ENCODE peak calls at places on chromosomes 2 and 18, in ten cellular contexts. T is endodermal cell, D is body of pancreas, B is A549, O is ovary, K is pancreas, W is uterus, U is left ventricle myocardium inferior, P is vagina, F is mammary epithelial cell. G is an unnamed sample. For H3K4me1, the result is how much of the 10 kb centered on the place peaks cover.

GRCh38 chr2:174176898-174177297 is 71.4 kb downstream of the OLA1 start:
- DNase-seq in T (no peak), D (no peak), B (no peak), O (no peak), K (no peak), W (no peak), U (no peak), P (no peak), F (peak), G (no peak)

GRCh38 chr2:234905547-234906260 is 46.1 kb upstream of the SH3BP4 start:
- DNase-seq in T (no peak), D (no peak), B (no peak), O (peak), K (no peak), W (no peak), U (no peak), P (no peak), F (no peak), G (no peak)

GRCh38 chr18:12462242-12462641 is 54.5 kb downstream of the PRELID3A start:
- DNase-seq in T (no peak), D (no peak), B (no peak), O (no peak), K (no peak), W (no peak), U (no peak), P (no peak), F (no peak), G (no peak)

GRCh38 chr2:25230128-25230527 is 61.7 kb upstream of the POMC start:
- DNase-seq in T (no peak), D (peak), B (no peak), O (peak), K (no peak), W (no peak), U (no peak), P (no peak), F (no peak), G (no peak)

GRCh38 chr18:52636536-52636935 is 296.5 kb downstream of the DCC start:
- DNase-seq in T (peak), D (no peak), B (peak), O (no peak), K (no peak), W (no peak), U (no peak), P (no peak), F (no peak), G (no peak)

GRCh38 chr18:50986360-50987087 is 18.7 kb downstream of the ELAC1 start:
- DNase-seq in T (no peak), D (no peak), B (no peak), O (no peak), K (no peak), W (no peak), U (no peak), P (no peak), F (no peak), G (no peak)

GRCh38 chr2:26409785-26410184 is 8.1 kb downstream of the DRC1 start:
- DNase-seq in T (no peak), D (no peak), B (no peak), O (no peak), K (no peak), W (no peak), U (no peak), P (no peak), F (no peak), G (no peak)

GRCh38 chr2:85613717-85614515 is 2.0 kb upstream of the C2orf68 start:
- DNase-seq in T (no peak), D (no peak), B (no peak), O (no peak), K (no peak), W (no peak), U (no peak), P (no peak), F (no peak), G (no peak)

GRCh38 chr2:86053166-86053565 is 52.5 kb downstream of the POLR1A start:
- DNase-seq in T (no peak), D (no peak), B (no peak), O (no peak), K (no peak), W (no peak), U (no peak), P (no peak), F (no peak), G (no peak)

GRCh38 chr2:100142393-100142792 is at the start of gene AFF3:
- DNase-seq in T (no peak), D (no peak), B (no peak), O (no peak), K (no peak), W (no peak), U (no peak), P (no peak), F (no peak), G (no peak)

GRCh38 chr2:29519996-29520395 is 401.4 kb downstream of the ALK start:
- DNase-seq in T (no peak), D (no peak), B (no peak), O (no peak), K (no peak), W (no peak), U (no peak), P (no peak), F (peak), G (no peak)

GRCh38 chr2:136376211-136376610 is 258.3 kb upstream of the CXCR4 start:
- DNase-seq in T (no peak), D (peak), B (no peak), O (no peak), K (peak), W (no peak), U (no peak), P (no peak), F (no peak), G (no peak)

GRCh38 chr2:152635635-152636298 is 81.5 kb downstream of the PRPF40A start:
- DNase-seq in T (peak), D (peak), B (peak), O (peak), K (peak), W (peak), U (peak), P (no peak), F (peak), G (peak)

GRCh38 chr2:73855526-73855925 is 26.8 kb downstream of the STAMBP start:
- DNase-seq in T (no peak), D (no peak), B (no peak), O (no peak), K (no peak), W (no peak), U (no peak), P (no peak), F (no peak), G (no peak)

GRCh38 chr18:2794159-2794558 is 52.6 kb upstream of the EMILIN2 start:
- DNase-seq in T (no peak), D (no peak), B (no peak), O (no peak), K (no peak), W (no peak), U (no peak), P (no peak), F (no peak), G (no peak)

DNA sequence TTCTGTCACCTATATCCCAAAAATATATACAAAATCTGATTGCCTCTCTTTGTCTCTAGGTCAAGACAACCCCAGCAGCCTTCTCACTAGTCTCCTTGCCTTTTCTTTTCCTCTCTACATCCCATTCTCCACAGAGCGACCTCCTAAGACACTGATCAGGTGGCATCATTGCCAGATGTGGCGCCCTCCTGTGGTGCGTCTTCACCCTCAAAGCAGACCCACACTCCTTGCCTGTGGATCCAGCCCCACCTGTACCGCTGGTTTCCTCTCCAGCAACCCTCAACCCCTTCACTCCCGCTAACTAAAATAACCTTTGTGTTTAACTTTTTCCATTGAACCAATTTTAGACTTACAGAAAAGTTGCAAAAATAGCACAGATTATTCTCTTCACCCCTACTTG is 273.3 kb downstream of the GLI2 start:
- DNase-seq in T (peak), D (no peak), B (peak), O (no peak), K (no peak), W (no peak), U (no peak), P (no peak), F (no peak), G (no peak)
- TF ChIP-seq CTCF in T (peak), D (no peak), B (peak), O (no peak), K (no peak), W (no peak), U (no peak), P (no peak), F (peak), G (peak)

DNA sequence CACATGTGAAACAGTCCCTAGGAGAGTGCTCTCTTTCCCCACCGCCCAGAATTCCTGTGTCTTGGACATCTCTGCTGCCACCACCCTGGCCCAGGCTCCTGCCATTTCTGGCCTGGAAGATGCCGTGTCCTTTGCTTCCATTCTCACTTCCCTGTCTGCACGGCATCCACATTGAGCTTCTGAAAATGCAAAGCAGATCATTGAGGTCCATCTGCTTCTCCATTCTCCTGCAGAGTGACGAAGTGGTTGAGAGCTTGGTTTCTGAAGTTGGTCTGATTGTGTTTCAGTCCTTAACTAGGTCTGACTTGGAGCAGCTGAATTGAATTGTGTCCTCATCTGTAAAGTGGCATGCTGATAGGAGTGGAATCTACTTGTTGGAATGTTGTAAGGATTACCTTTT is 98.7 kb upstream of the MGAT5 start:
- DNase-seq in T (no peak), D (no peak), B (no peak), O (no peak), K (no peak), W (no peak), U (no peak), P (no peak), F (no peak), G (no peak)
- H3K4me1 ChIP-seq in T (under half), D (under half), B (under half), O (under half), K (under half), W (under half), U (half or more), P (under half), F (under half), G (under half)

GRCh38 chr18:62716679-62717058 is 1.3 kb downstream of the PHLPP1 start:
- DNase-seq in T (no peak), D (peak), B (peak), O (peak), K (peak), W (peak), U (peak), P (no peak), F (peak), G (peak)

GRCh38 chr18:62718268-62718800 is 3.0 kb downstream of the PHLPP1 start:
- DNase-seq in T (no peak), D (no peak), B (no peak), O (no peak), K (no peak), W (no peak), U (no peak), P (no peak), F (no peak), G (no peak)

GRCh38 chr18:62717059-62717849 is 1.9 kb downstream of the PHLPP1 start:
- DNase-seq in T (peak), D (peak), B (peak), O (no peak), K (peak), W (no peak), U (no peak), P (no peak), F (peak), G (no peak)

GRCh38 chr18:62715829-62716678 is 713 bp downstream of the PHLPP1 start:
- DNase-seq in T (peak), D (peak), B (peak), O (peak), K (peak), W (peak), U (peak), P (no peak), F (peak), G (peak)

GRCh38 chr18:62717850-62718229 is 2.5 kb downstream of the PHLPP1 start:
- DNase-seq in T (no peak), D (no peak), B (peak), O (no peak), K (no peak), W (no peak), U (no peak), P (no peak), F (peak), G (no peak)
- H3K27ac ChIP-seq in T (no peak), D (peak), B (peak), O (no peak), K (peak), W (no peak), U (peak), P (peak), F (peak), G (no peak)

GRCh38 chr2:898319-898718 is 52.3 kb upstream of the SNTG2 start:
- DNase-seq in T (peak), D (no peak), B (peak), O (no peak), K (no peak), W (no peak), U (no peak), P (no peak), F (no peak), G (no peak)
- TF ChIP-seq CTCF in T (peak), D (no peak), B (no peak), O (no peak), K (no peak), W (no peak), U (peak), P (no peak), F (no peak), G (no peak)

G was measured in psoas muscle.